ENCODE peak calls at places on chromosome 6, in four cellular contexts. One of them, this sample, is unnamed.

GRCh38 chr6:107153061-107153460 is 37.7 kb upstream of the BEND3 start:
- DNase-seq in CD4-positive, CD25-positive, alpha-beta regulatory T cell: no peak
- DNase-seq in body of pancreas: no peak
- DNase-seq in ovary: no peak
- DNase-seq in this sample: no peak

GRCh38 chr6:153424719-153425400 is 293.8 kb upstream of the RGS17 start:
- DNase-seq in CD4-positive, CD25-positive, alpha-beta regulatory T cell: no peak
- DNase-seq in body of pancreas: no peak
- DNase-seq in ovary: no peak
- DNase-seq in this sample: no peak

GRCh38 chr6:27471365-27472115 is 1.4 kb downstream of the ZNF184 start:
- DNase-seq in CD4-positive, CD25-positive, alpha-beta regulatory T cell: no peak
- DNase-seq in body of pancreas: no peak
- DNase-seq in ovary: no peak
- DNase-seq in this sample: no peak

GRCh38 chr6:134254118-134254517 is 63.8 kb downstream of the SGK1 start:
- DNase-seq in CD4-positive, CD25-positive, alpha-beta regulatory T cell: no peak
- DNase-seq in body of pancreas: no peak
- DNase-seq in ovary: no peak
- DNase-seq in this sample: no peak

GRCh38 chr6:130796313-130796905 is 30.8 kb upstream of the SMLR1 start:
- DNase-seq in CD4-positive, CD25-positive, alpha-beta regulatory T cell: no peak
- DNase-seq in body of pancreas: no peak
- DNase-seq in ovary: no peak
- DNase-seq in this sample: no peak

GRCh38 chr6:13511913-13512717 is 24.7 kb upstream of the GFOD1 start:
- DNase-seq in CD4-positive, CD25-positive, alpha-beta regulatory T cell: no peak
- DNase-seq in body of pancreas: peak
- DNase-seq in ovary: no peak
- DNase-seq in this sample: no peak

GRCh38 chr6:149182262-149182661 is 135.2 kb upstream of the TAB2 start:
- DNase-seq in CD4-positive, CD25-positive, alpha-beta regulatory T cell: no peak
- DNase-seq in body of pancreas: no peak
- DNase-seq in ovary: peak
- DNase-seq in this sample: no peak

GRCh38 chr6:53628354-53629119 is 37.0 kb downstream of the KLHL31 start:
- DNase-seq in CD4-positive, CD25-positive, alpha-beta regulatory T cell: no peak
- DNase-seq in body of pancreas: no peak
- DNase-seq in ovary: no peak
- DNase-seq in this sample: no peak

GRCh38 chr6:148580442-148580841 is 166.4 kb upstream of the UST start:
- DNase-seq in CD4-positive, CD25-positive, alpha-beta regulatory T cell: no peak
- DNase-seq in body of pancreas: no peak
- DNase-seq in ovary: no peak
- DNase-seq in this sample: no peak

GRCh38 chr6:33896391-33897192 is 92.8 kb upstream of the MLN start:
- DNase-seq in CD4-positive, CD25-positive, alpha-beta regulatory T cell: no peak
- DNase-seq in body of pancreas: no peak
- DNase-seq in ovary: no peak
- DNase-seq in this sample: no peak

GRCh38 chr6:56356431-56356830 is 109.1 kb upstream of the COL21A1 start:
- DNase-seq in CD4-positive, CD25-positive, alpha-beta regulatory T cell: no peak
- DNase-seq in body of pancreas: no peak
- DNase-seq in ovary: no peak
- DNase-seq in this sample: no peak

GRCh38 chr6:47714802-47715201 is 16.4 kb downstream of the ADGRF4 start:
- DNase-seq in CD4-positive, CD25-positive, alpha-beta regulatory T cell: no peak
- DNase-seq in body of pancreas: no peak
- DNase-seq in ovary: no peak
- DNase-seq in this sample: no peak

GRCh38 chr6:37137201-37137880 is 32.6 kb upstream of the PIM1 start:
- DNase-seq in CD4-positive, CD25-positive, alpha-beta regulatory T cell: no peak
- DNase-seq in body of pancreas: no peak
- DNase-seq in ovary: peak
- DNase-seq in this sample: no peak

GRCh38 chr6:36752886-36753506 is 55.4 kb downstream of the RAB44 start:
- DNase-seq in CD4-positive, CD25-positive, alpha-beta regulatory T cell: no peak
- DNase-seq in body of pancreas: no peak
- DNase-seq in ovary: no peak
- DNase-seq in this sample: no peak

GRCh38 chr6:82118150-82118562 is 129.4 kb downstream of the IBTK start:
- DNase-seq in CD4-positive, CD25-positive, alpha-beta regulatory T cell: no peak
- DNase-seq in body of pancreas: peak
- DNase-seq in ovary: no peak
- DNase-seq in this sample: peak

GRCh38 chr6:15351631-15352030 is 105.8 kb downstream of the JARID2 start:
- DNase-seq in CD4-positive, CD25-positive, alpha-beta regulatory T cell: no peak
- DNase-seq in body of pancreas: no peak
- DNase-seq in ovary: peak
- DNase-seq in this sample: no peak

GRCh38 chr6:100175814-100176275 is 181.8 kb upstream of the MCHR2 start:
- DNase-seq in CD4-positive, CD25-positive, alpha-beta regulatory T cell: no peak
- DNase-seq in body of pancreas: peak
- DNase-seq in ovary: no peak
- DNase-seq in this sample: no peak

GRCh38 chr6:16136536-16137450 is 7.9 kb downstream of the MYLIP start:
- DNase-seq in CD4-positive, CD25-positive, alpha-beta regulatory T cell: peak
- DNase-seq in body of pancreas: no peak
- DNase-seq in ovary: no peak
- DNase-seq in this sample: no peak

GRCh38 chr6:145372671-145373123 is 362.6 kb downstream of the EPM2A start:
- DNase-seq in CD4-positive, CD25-positive, alpha-beta regulatory T cell: peak
- DNase-seq in body of pancreas: no peak
- DNase-seq in ovary: no peak
- DNase-seq in this sample: peak

GRCh38 chr6:162615016-162615717 is 112.4 kb downstream of the PRKN start:
- DNase-seq in CD4-positive, CD25-positive, alpha-beta regulatory T cell: no peak
- DNase-seq in body of pancreas: peak
- DNase-seq in ovary: peak
- DNase-seq in this sample: no peak

GRCh38 chr6:113381957-113382356 is 475.2 kb upstream of the MARCKS start:
- DNase-seq in CD4-positive, CD25-positive, alpha-beta regulatory T cell: no peak
- DNase-seq in body of pancreas: peak
- DNase-seq in ovary: no peak
- DNase-seq in this sample: no peak

GRCh38 chr6:79810878-79811277 is 136.5 kb downstream of the ELOVL4 start:
- DNase-seq in CD4-positive, CD25-positive, alpha-beta regulatory T cell: no peak
- DNase-seq in body of pancreas: no peak
- DNase-seq in ovary: no peak
- DNase-seq in this sample: no peak

GRCh38 chr6:166583230-166583629 is 3.2 kb downstream of the RAMACL start:
- DNase-seq in CD4-positive, CD25-positive, alpha-beta regulatory T cell: no peak
- DNase-seq in body of pancreas: no peak
- DNase-seq in ovary: no peak
- DNase-seq in this sample: no peak

GRCh38 chr6:75863001-75863400 is 114.0 kb downstream of the MYO6 start:
- DNase-seq in CD4-positive, CD25-positive, alpha-beta regulatory T cell: no peak
- DNase-seq in body of pancreas: no peak
- DNase-seq in ovary: no peak
- DNase-seq in this sample: no peak

GRCh38 chr6:36947570-36948351 is 6.8 kb upstream of the PI16 start:
- DNase-seq in CD4-positive, CD25-positive, alpha-beta regulatory T cell: peak
- DNase-seq in body of pancreas: no peak
- DNase-seq in ovary: no peak
- DNase-seq in this sample: peak

GRCh38 chr6:91498576-91498975 is 911.7 kb upstream of the MAP3K7 start:
- DNase-seq in CD4-positive, CD25-positive, alpha-beta regulatory T cell: no peak
- DNase-seq in body of pancreas: no peak
- DNase-seq in ovary: no peak
- DNase-seq in this sample: no peak

GRCh38 chr6:251920-252319 is 40.4 kb upstream of the DUSP22 start:
- DNase-seq in CD4-positive, CD25-positive, alpha-beta regulatory T cell: peak
- DNase-seq in body of pancreas: no peak
- DNase-seq in ovary: no peak
- DNase-seq in this sample: no peak

GRCh38 chr6:41705996-41706835 is 29.2 kb downstream of the TFEB start:
- DNase-seq in CD4-positive, CD25-positive, alpha-beta regulatory T cell: peak
- DNase-seq in body of pancreas: peak
- DNase-seq in ovary: peak
- DNase-seq in this sample: no peak

GRCh38 chr6:137033828-137034227 is 10.9 kb downstream of the IL20RA start:
- DNase-seq in CD4-positive, CD25-positive, alpha-beta regulatory T cell: peak
- DNase-seq in body of pancreas: no peak
- DNase-seq in ovary: no peak
- DNase-seq in this sample: peak

GRCh38 chr6:44410363-44410762 is 22.9 kb downstream of the CDC5L start:
- DNase-seq in CD4-positive, CD25-positive, alpha-beta regulatory T cell: no peak
- DNase-seq in body of pancreas: no peak
- DNase-seq in ovary: no peak
- DNase-seq in this sample: no peak

GRCh38 chr6:67336014-67336413 is 1299.1 kb upstream of the ADGRB3 start:
- DNase-seq in CD4-positive, CD25-positive, alpha-beta regulatory T cell: no peak
- DNase-seq in body of pancreas: no peak
- DNase-seq in ovary: no peak
- DNase-seq in this sample: no peak

GRCh38 chr6:111731404-111732195 is 125.9 kb upstream of the TRAF3IP2 start:
- DNase-seq in CD4-positive, CD25-positive, alpha-beta regulatory T cell: no peak
- DNase-seq in body of pancreas: no peak
- DNase-seq in ovary: no peak
- DNase-seq in this sample: no peak

GRCh38 chr6:152625213-152625612 is 11.9 kb downstream of the SYNE1 start:
- DNase-seq in CD4-positive, CD25-positive, alpha-beta regulatory T cell: peak
- DNase-seq in body of pancreas: no peak
- DNase-seq in ovary: no peak
- DNase-seq in this sample: no peak

GRCh38 chr6:105488521-105489212 is 85.8 kb upstream of the PREP start:
- DNase-seq in CD4-positive, CD25-positive, alpha-beta regulatory T cell: no peak
- DNase-seq in body of pancreas: no peak
- DNase-seq in ovary: no peak
- DNase-seq in this sample: no peak
- H3K4me3 ChIP-seq in CD4-positive, CD25-positive, alpha-beta regulatory T cell: no peak
- H3K4me3 ChIP-seq in body of pancreas: no peak
- H3K4me3 ChIP-seq in ovary: no peak
- H3K4me3 ChIP-seq in this sample: no peak

DNA sequence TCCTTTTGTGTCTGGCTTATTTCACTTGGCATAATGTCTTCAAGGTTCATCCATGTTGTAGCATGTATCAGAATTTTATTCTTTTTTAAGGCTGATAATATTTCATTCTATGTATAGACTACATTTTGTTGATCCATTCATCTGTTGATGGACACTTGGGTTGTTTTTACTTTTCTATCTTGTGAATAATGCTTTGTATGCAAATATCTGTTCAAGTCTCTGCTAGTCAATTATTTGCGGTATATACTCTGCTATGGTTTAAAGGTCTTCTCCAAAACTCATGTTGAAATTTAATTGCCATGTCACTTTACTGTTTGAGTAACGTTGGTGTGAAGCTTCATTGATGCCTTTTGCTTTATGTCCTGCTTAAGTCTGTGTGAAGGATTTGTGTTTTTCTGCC is 27.5 kb downstream of the ECI2 start:
- DNase-seq in CD4-positive, CD25-positive, alpha-beta regulatory T cell: no peak
- DNase-seq in body of pancreas: no peak
- DNase-seq in ovary: no peak
- DNase-seq in this sample: no peak
- H3K4me3 ChIP-seq in CD4-positive, CD25-positive, alpha-beta regulatory T cell: no peak
- H3K4me3 ChIP-seq in body of pancreas: no peak
- H3K4me3 ChIP-seq in ovary: no peak
- H3K4me3 ChIP-seq in this sample: no peak

GRCh38 chr6:29793796-29794195 is 33.8 kb upstream of the HLA-G start:
- DNase-seq in CD4-positive, CD25-positive, alpha-beta regulatory T cell: no peak
- DNase-seq in body of pancreas: no peak
- DNase-seq in ovary: no peak
- DNase-seq in this sample: no peak
- H3K4me3 ChIP-seq in CD4-positive, CD25-positive, alpha-beta regulatory T cell: no peak
- H3K4me3 ChIP-seq in body of pancreas: no peak
- H3K4me3 ChIP-seq in ovary: no peak
- H3K4me3 ChIP-seq in this sample: no peak

DNA sequence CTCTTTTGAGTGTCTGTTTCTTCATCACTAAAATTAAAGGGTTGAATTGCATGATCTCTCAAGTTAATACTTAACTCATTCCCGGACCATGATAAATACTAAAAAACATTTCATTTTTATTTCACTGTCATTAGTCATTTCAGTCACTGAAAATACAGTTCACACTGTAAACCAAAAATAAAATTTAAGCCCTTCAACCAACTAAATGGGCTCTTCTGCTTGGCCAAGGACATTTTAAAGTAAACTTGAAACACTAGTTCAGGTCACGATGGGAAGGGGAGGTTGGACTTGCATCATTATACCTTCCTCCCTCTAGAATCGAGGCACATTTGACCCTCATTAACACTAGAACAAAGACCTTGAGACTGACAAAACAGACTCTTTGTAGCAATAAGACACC is 21.2 kb upstream of the HLA-DRB1 start:
- DNase-seq in CD4-positive, CD25-positive, alpha-beta regulatory T cell: no peak
- DNase-seq in body of pancreas: no peak
- DNase-seq in ovary: no peak
- DNase-seq in this sample: no peak
- H3K4me3 ChIP-seq in CD4-positive, CD25-positive, alpha-beta regulatory T cell: no peak
- H3K4me3 ChIP-seq in body of pancreas: no peak
- H3K4me3 ChIP-seq in ovary: no peak
- H3K4me3 ChIP-seq in this sample: no peak

DNA sequence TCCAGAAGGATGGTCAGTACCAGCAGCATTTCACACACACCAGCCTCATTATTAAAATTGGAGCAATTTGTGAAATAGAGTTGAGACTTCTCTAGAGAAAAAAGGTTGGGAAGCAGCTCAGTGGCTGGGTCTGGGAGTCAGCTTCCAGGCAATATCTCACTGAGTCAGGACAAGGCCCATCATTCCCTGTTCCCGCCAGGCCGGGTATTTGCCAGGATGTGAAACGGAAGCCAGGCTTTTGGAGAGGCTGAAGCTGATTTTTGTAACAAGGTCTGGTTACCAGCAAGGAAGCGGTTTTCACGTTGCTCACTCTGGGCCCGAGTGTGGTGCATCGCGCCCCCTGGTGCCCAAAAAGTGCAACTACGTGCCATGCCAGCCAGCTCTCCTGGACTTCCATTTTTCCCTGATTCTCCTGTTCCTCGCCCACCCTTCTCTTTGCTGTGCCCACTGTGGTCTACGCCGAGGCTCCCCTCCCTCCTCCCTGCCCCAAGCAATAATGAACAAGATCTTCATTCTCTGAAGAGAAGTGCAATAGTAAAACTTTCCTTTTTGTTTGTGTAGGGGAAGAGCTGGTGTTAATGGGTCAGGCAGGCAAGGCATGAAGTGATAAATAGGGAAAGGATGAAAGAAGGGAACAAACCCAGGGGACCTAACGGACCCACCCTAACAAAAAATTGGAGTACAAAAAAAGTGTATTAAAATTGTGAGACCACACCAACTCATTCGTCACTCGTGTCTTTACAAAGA is 67.1 kb downstream of the ZBTB2 start:
- DNase-seq in CD4-positive, CD25-positive, alpha-beta regulatory T cell: peak
- DNase-seq in body of pancreas: peak
- DNase-seq in ovary: peak
- DNase-seq in this sample: peak
- H3K4me3 ChIP-seq in CD4-positive, CD25-positive, alpha-beta regulatory T cell: no peak
- H3K4me3 ChIP-seq in body of pancreas: no peak
- H3K4me3 ChIP-seq in ovary: no peak
- H3K4me3 ChIP-seq in this sample: no peak

GRCh38 chr6:170259301-170259700 is 31.6 kb downstream of the DLL1 start:
- DNase-seq in CD4-positive, CD25-positive, alpha-beta regulatory T cell: no peak
- DNase-seq in body of pancreas: no peak
- DNase-seq in ovary: no peak
- DNase-seq in this sample: no peak
- H3K4me3 ChIP-seq in CD4-positive, CD25-positive, alpha-beta regulatory T cell: no peak
- H3K4me3 ChIP-seq in body of pancreas: no peak
- H3K4me3 ChIP-seq in ovary: no peak
- H3K4me3 ChIP-seq in this sample: no peak

This sample was measured in Jurkat, Clone E6-1.